ENCODE peak calls at places on chromosomes 2 and 18, in five cellular contexts. K, V, B, M and S are unnamed samples.

GRCh38 chr2:132429941-132430573 is 13.5 kb downstream of the GPR39 start:
- DNase-seq in M (peak; percentile 13), V (no peak), B (no peak), K (no peak), S (no peak)

GRCh38 chr2:176189666-176190641 is 1.5 kb downstream of the HOXD1 start:
- DNase-seq in K (no peak), M (no peak), V (no peak), B (no peak), S (no peak)

GRCh38 chr2:27663160-27663462 is 303 bp downstream of the SUPT7L start:
- DNase-seq in V (no peak), K (no peak), B (no peak), M (no peak), S (no peak)

GRCh38 chr2:178282075-178282474 is 87.8 kb downstream of the OSBPL6 start:
- DNase-seq in V (no peak), K (peak; percentile 84), M (no peak), B (peak; percentile 28), S (peak; percentile 54)

GRCh38 chr2:168848220-168848619 is 42.0 kb downstream of the SPC25 start:
- DNase-seq in K (no peak), V (no peak), B (no peak), M (no peak), S (peak; percentile 4)

GRCh38 chr18:13530215-13530878 is 196.0 kb downstream of the FAM210A start:
- DNase-seq in V (no peak), B (no peak), K (no peak), M (no peak), S (no peak)

GRCh38 chr2:71471276-71471675 is 17.9 kb downstream of the DYSF start:
- DNase-seq in V (no peak), B (peak; percentile 18), M (no peak), K (peak; percentile 59), S (no peak)

GRCh38 chr18:5294113-5294617 is 1.4 kb downstream of the ZBTB14 start:
- DNase-seq in M (no peak), V (no peak), K (peak; percentile 5), B (no peak), S (no peak)

GRCh38 chr2:147288131-147288530 is 556.7 kb upstream of the ACVR2A start:
- DNase-seq in V (no peak), B (no peak), K (no peak), M (no peak), S (no peak)

GRCh38 chr2:181685150-181685688 is 4.9 kb upstream of the NEUROD1 start:
- DNase-seq in B (no peak), M (peak; percentile 85), K (peak; percentile 12), V (no peak), S (peak; percentile 83)

GRCh38 chr2:139720056-139720455 is 939.9 kb upstream of the NXPH2 start:
- DNase-seq in M (no peak), B (no peak), V (no peak), K (no peak), S (no peak)

GRCh38 chr18:78992041-78992735 is 12.6 kb downstream of the SALL3 start:
- DNase-seq in B (no peak), K (no peak), V (no peak), M (no peak), S (no peak)

GRCh38 chr2:59096952-59097351 is 855.8 kb upstream of the FANCL start:
- DNase-seq in B (no peak), V (no peak), M (no peak), K (no peak), S (no peak)

GRCh38 chr2:107810734-107811133 is 16.0 kb upstream of the RGPD4 start:
- DNase-seq in B (no peak), M (no peak), V (no peak), K (no peak), S (peak; percentile 32)

GRCh38 chr2:196758474-196759377 is 40.8 kb downstream of the GTF3C3 start:
- DNase-seq in M (peak; percentile 26), V (no peak), K (peak; percentile 46), B (peak; percentile 17), S (no peak)

GRCh38 chr2:215635788-215636139 is 199.9 kb upstream of the FN1 start:
- DNase-seq in V (no peak), K (peak; percentile 48), M (peak; percentile 10), B (peak; percentile 53), S (peak; percentile 55)

GRCh38 chr18:23243178-23243577 is 107.9 kb downstream of the CABLES1 start:
- DNase-seq in B (no peak), V (no peak), M (no peak), K (no peak), S (peak; percentile 77)

GRCh38 chr2:182668671-182669070 is 47.4 kb upstream of the DNAJC10 start:
- DNase-seq in V (no peak), B (no peak), M (no peak), K (peak; percentile 11), S (peak; percentile 22)

GRCh38 chr18:45231606-45232005 is 383.7 kb upstream of the SLC14A2 start:
- DNase-seq in V (no peak), B (no peak), K (peak; percentile 52), M (no peak), S (no peak)

GRCh38 chr2:9692392-9693137 is 61.8 kb upstream of the YWHAQ start:
- DNase-seq in M (no peak), K (no peak), B (no peak), V (no peak), S (no peak)

GRCh38 chr2:238100821-238101771 is 956 bp downstream of the ESPNL start:
- DNase-seq in M (no peak), B (no peak), K (no peak), V (no peak), S (no peak)

GRCh38 chr18:80253871-80254492 is 6.7 kb upstream of the PARD6G start:
- DNase-seq in K (no peak), B (no peak), M (peak; percentile 41), V (no peak), S (no peak)

GRCh38 chr2:238167344-238167715 is 8.6 kb downstream of the ERFE start:
- DNase-seq in V (no peak), M (no peak), K (no peak), B (no peak), S (no peak)

GRCh38 chr2:225920621-225921020 is 521.1 kb downstream of the NYAP2 start:
- DNase-seq in K (no peak), B (no peak), V (no peak), M (no peak), S (no peak)

GRCh38 chr2:55102056-55102812 is 52.0 kb upstream of the RTN4 start:
- DNase-seq in V (no peak), B (no peak), M (no peak), K (peak; percentile 96), S (no peak)

GRCh38 chr2:139836769-139837168 is 1056.6 kb upstream of the NXPH2 start:
- DNase-seq in M (no peak), V (no peak), B (no peak), K (no peak), S (no peak)

GRCh38 chr2:46170011-46170410 is 127.2 kb upstream of the EPAS1 start:
- DNase-seq in K (no peak), V (no peak), M (peak; percentile 68), B (no peak), S (no peak)

GRCh38 chr2:168727904-168728470 is 74.5 kb upstream of the NOSTRIN start:
- DNase-seq in M (no peak), K (no peak), B (no peak), V (no peak), S (no peak)

GRCh38 chr2:148721520-148721931 is 77.0 kb downstream of the EPC2 start:
- DNase-seq in V (no peak), K (peak; percentile 11), M (no peak), B (no peak), S (no peak)

GRCh38 chr2:101559576-101559975 is 84.7 kb upstream of the RFX8 start:
- DNase-seq in B (no peak), K (peak; percentile 28), M (no peak), V (no peak), S (no peak)

GRCh38 chr2:101560780-101561315 is 85.9 kb upstream of the RFX8 start:
- DNase-seq in V (no peak), B (no peak), K (no peak), M (no peak), S (no peak)

GRCh38 chr2:101566632-101567228 is 91.8 kb upstream of the RFX8 start:
- DNase-seq in B (no peak), V (no peak), K (no peak), M (peak; percentile 39), S (no peak)

GRCh38 chr2:101558740-101559508 is 84.0 kb upstream of the RFX8 start:
- DNase-seq in V (no peak), M (no peak), K (peak; percentile 91), B (peak; percentile 97), S (no peak)

GRCh38 chr2:101563849-101564248 is 88.9 kb upstream of the RFX8 start:
- DNase-seq in B (no peak), M (no peak), V (no peak), K (no peak), S (no peak)
- H2BK120ac ChIP-seq in B (no peak overlapping the region), M (no peak overlapping the region), V (no peak overlapping the region), K (no peak overlapping the region), S (no peak overlapping the region)

GRCh38 chr2:62198237-62198633 is 2.3 kb downstream of the B3GNT2 start:
- DNase-seq in V (no peak), K (no peak), B (no peak), M (peak; percentile 8), S (no peak)

GRCh38 chr2:62200291-62200841 is 4.5 kb downstream of the B3GNT2 start:
- DNase-seq in V (no peak), M (peak; percentile 82), B (no peak), K (no peak), S (no peak)

GRCh38 chr2:62201307-62201706 is 5.4 kb downstream of the B3GNT2 start:
- DNase-seq in M (no peak), K (peak; percentile 75), V (no peak), B (peak; percentile 36), S (no peak)

GRCh38 chr2:62200868-62201267 is 5.0 kb downstream of the B3GNT2 start:
- DNase-seq in V (no peak), M (no peak), K (no peak), B (no peak), S (no peak)

GRCh38 chr2:62199392-62200125 is 3.6 kb downstream of the B3GNT2 start:
- DNase-seq in K (peak; percentile 65), V (no peak), M (peak; percentile 63), B (peak; percentile 41), S (no peak)
- H3K4me3 ChIP-seq in K (no peak overlapping the region), V (no peak overlapping the region), M (no peak overlapping the region), B (no peak overlapping the region), S (no peak overlapping the region)

GRCh38 chr18:58789856-58790255 is 74.8 kb upstream of the ZNF532 start:
- DNase-seq in K (no peak), B (peak; percentile 67), M (no peak), V (no peak), S (no peak)
- H2BK5ac ChIP-seq in K (peak overlapping the region; percentile 71), B (no peak overlapping the region), M (no peak overlapping the region), V (no peak overlapping the region), S (no peak overlapping the region)

DNA sequence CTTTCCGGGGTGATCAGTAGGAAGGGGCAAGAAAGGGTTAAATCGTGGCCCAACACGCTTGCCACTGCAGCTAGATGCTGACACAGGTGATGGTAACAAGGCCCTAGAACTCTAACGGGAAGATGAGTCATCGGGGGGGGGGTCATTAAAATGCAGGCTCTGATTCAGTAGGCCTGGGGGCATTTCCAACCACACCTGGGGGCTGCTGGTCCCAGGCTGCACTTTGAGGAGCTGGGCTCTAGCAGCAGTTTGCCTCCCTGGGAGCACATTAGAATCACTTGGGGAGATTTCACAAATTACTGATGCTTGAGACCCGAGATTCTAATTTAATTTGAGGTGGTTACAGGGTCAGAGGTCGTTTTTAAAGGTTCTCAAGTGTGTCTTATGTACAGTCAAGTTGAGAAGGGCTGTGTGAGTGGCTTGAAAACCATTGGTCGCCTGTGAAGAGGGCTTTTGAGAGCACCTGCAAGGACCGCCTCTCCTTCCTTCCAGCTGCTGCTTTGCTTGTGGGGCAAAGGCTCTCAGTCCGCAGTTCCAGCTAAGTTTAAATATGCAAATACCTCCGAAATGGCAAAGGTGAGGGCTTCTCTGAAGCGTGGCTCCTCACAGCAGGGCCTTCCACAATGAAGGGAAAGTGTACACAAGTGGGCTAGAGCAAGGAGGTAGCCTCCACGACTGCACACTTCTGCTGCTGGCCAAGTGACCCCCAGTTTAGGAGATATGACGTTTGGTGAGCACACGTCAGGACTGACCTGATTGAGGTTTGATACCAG is 128.0 kb upstream of the MSH6 start:
- DNase-seq in M (peak; percentile 87), V (no peak), K (no peak), B (no peak), S (peak; percentile 69)
- H2BK120ac ChIP-seq in M (peak overlapping the region; percentile 18), V (no peak overlapping the region), K (no peak overlapping the region), B (no peak overlapping the region), S (no peak overlapping the region)